ENCODE peak calls at places on chromosomes 6 and 20, in ten cellular contexts. W is NCI-H526 treated with DMSO at 0.1 percent for 48 hours; M is HuH-7; T is aorta; S is fibroblast of pulmonary artery; G is activated CD4-positive, alpha-beta memory T cell treated with anti-CD3 and anti-CD28 coated beads, Interleukin-2, amount 10 ng/mL, durations not matched to agents 7 days and 5 days; H is left ventricle myocardium inferior; J is activated T-helper 1 cell treated with anti-CD3 and anti-CD28 coated beads, Interleukin-12 subunit alpha, Interleukin-12 subunit beta, Interleukin-2, Interleukin-4 antibody, amounts not matched to agents 30 ng/mL and 10 ng/mL and 1 ng/mL, durations not matched to agents 14 hours and 24 hours and 36 hours; E is globus pallidus; B is CD4-positive, alpha-beta T cell. N is an unnamed sample.
A peak's percentile ranks its signal among the peaks of the same experiment; 100 is the strongest.

GRCh38 chr20:37393863-37394542 is 48.1 kb downstream of the SRC start:
- DNase-seq in S (no peak), T (no peak), M (no peak), B (no peak), G (no peak), H (no peak), W (no peak), E (no peak), J (no peak), N (peak; percentile 52)

GRCh38 chr20:4053516-4053919 is 38.2 kb upstream of the RNF24 start:
- DNase-seq in B (no peak), T (no peak), M (no peak), E (no peak), W (no peak), S (no peak), H (no peak), G (no peak), J (no peak), N (no peak)

GRCh38 chr6:135739288-135739687 is 112.2 kb upstream of the PDE7B start:
- DNase-seq in B (no peak), T (no peak), S (peak; percentile 94), J (no peak), M (no peak), G (no peak), E (no peak), W (no peak), H (no peak), N (no peak)

GRCh38 chr6:67112120-67112519 is 1405.1 kb upstream of the EYS start:
- DNase-seq in B (no peak), W (no peak), H (no peak), E (no peak), G (no peak), S (peak; percentile 12), J (no peak), T (no peak), M (no peak), N (no peak)

GRCh38 chr6:33578588-33579011 is 1.5 kb downstream of the BAK1 start:
- DNase-seq in G (peak; percentile 73), B (peak; percentile 27), W (no peak), T (no peak), S (no peak), H (no peak), J (peak; percentile 65), E (no peak), M (no peak), N (no peak)

GRCh38 chr20:37552415-37552814 is 24.7 kb upstream of the BLCAP start:
- DNase-seq in E (no peak), M (no peak), T (no peak), H (no peak), S (peak; percentile 8), B (no peak), J (no peak), G (no peak), W (no peak), N (no peak)

GRCh38 chr6:227074-227782 is 65.1 kb upstream of the DUSP22 start:
- DNase-seq in E (peak; percentile 41), H (no peak), M (no peak), W (no peak), B (no peak), S (no peak), T (no peak), G (no peak), J (no peak), N (no peak)

GRCh38 chr6:93272201-93272600 is 147.2 kb downstream of the EPHA7 start:
- DNase-seq in B (no peak), M (no peak), E (peak; percentile 10), J (no peak), W (peak; percentile 78), H (no peak), G (no peak), S (no peak), T (no peak), N (no peak)

GRCh38 chr6:86609549-86610388 is 327.6 kb upstream of the HTR1E start:
- DNase-seq in J (no peak), E (no peak), S (no peak), H (no peak), W (no peak), T (no peak), G (no peak), M (no peak), B (no peak), N (no peak)

GRCh38 chr6:136969930-136970329 is 47.8 kb downstream of the SLC35D3 start:
- DNase-seq in W (no peak), S (no peak), J (no peak), H (no peak), T (no peak), E (no peak), G (no peak), B (no peak), M (no peak), N (no peak)

GRCh38 chr20:32636278-32636677 is 37.5 kb downstream of the C20orf203 start:
- DNase-seq in G (no peak), B (no peak), E (no peak), M (no peak), W (no peak), H (no peak), S (peak; percentile 33), T (no peak), J (no peak), N (peak; percentile 43)

GRCh38 chr20:22453244-22454080 is 130.9 kb downstream of the FOXA2 start:
- DNase-seq in B (no peak), E (no peak), S (peak; percentile 26), T (no peak), H (no peak), G (no peak), J (no peak), M (no peak), W (peak; percentile 41), N (peak; percentile 56)

GRCh38 chr6:169847141-169847674 is 95.8 kb downstream of the ERMARD start:
- DNase-seq in B (no peak), H (no peak), S (no peak), T (no peak), M (no peak), G (no peak), J (no peak), E (no peak), W (no peak), N (no peak)

GRCh38 chr6:162636167-162636566 is 91.4 kb downstream of the PRKN start:
- DNase-seq in G (no peak), H (no peak), S (no peak), B (no peak), J (no peak), E (no peak), W (no peak), M (no peak), T (no peak), N (no peak)

GRCh38 chr6:119350202-119351004 is 842 bp upstream of the MAN1A1 start:
- DNase-seq in G (peak; percentile 57), H (no peak), M (no peak), E (no peak), S (peak; percentile 87), J (peak; percentile 50), T (no peak), W (peak; percentile 68), B (peak; percentile 21), N (peak; percentile 27)

GRCh38 chr6:145491126-145491525 is 244.2 kb downstream of the EPM2A start:
- DNase-seq in B (no peak), W (no peak), H (no peak), T (no peak), M (no peak), G (no peak), J (no peak), S (no peak), E (no peak), N (no peak)

GRCh38 chr6:43629104-43629504 is at the start of gene GTPBP2:
- DNase-seq in B (peak; percentile 94), H (peak; percentile 99), T (peak; percentile 99), M (peak; percentile 83), W (peak; percentile 95), G (peak; percentile 98), J (peak; percentile 97), S (peak; percentile 99), E (peak; percentile 100), N (peak; percentile 100)

GRCh38 chr20:25054133-25054820 is 3.7 kb downstream of the ACSS1 start:
- DNase-seq in B (no peak), M (no peak), S (no peak), G (no peak), T (no peak), E (no peak), J (no peak), H (no peak), W (no peak), N (no peak)

GRCh38 chr6:2862712-2863174 is 21.1 kb upstream of the SERPINB1 start:
- DNase-seq in J (no peak), B (no peak), G (no peak), H (no peak), S (no peak), T (no peak), E (no peak), W (peak; percentile 42), M (no peak), N (no peak)

GRCh38 chr6:75345413-75345812 is 60.8 kb upstream of the TMEM30A start:
- DNase-seq in S (no peak), G (no peak), T (no peak), H (no peak), B (no peak), M (no peak), J (no peak), W (no peak), E (no peak), N (peak; percentile 54)